ENCODE peak calls at places on chromosomes 3 and 15, in four cellular contexts. I is HepG2, A is K562, V is GM12878. R is an unnamed sample.

GRCh38 chr3:158105710-158106438 is at the start of gene SHOX2:
- DNase-seq in A (peak; percentile 66), V (no peak), I (no peak), R (peak; percentile 34)

GRCh38 chr3:157354722-157355121 is 81.9 kb upstream of the PTX3 start:
- DNase-seq in I (no peak), A (peak; percentile 16), V (no peak), R (peak; percentile 32)

GRCh38 chr3:97863025-97863424 is 41.2 kb downstream of the CRYBG3 start:
- DNase-seq in V (no peak), I (no peak), A (no peak), R (no peak)

GRCh38 chr15:78044407-78045155 is 32.9 kb downstream of the TBC1D2B start:
- DNase-seq in V (no peak), A (no peak), I (no peak), R (no peak)

GRCh38 chr15:81023483-81024264 is 23.0 kb downstream of the TLNRD1 start:
- DNase-seq in A (no peak), V (peak; percentile 97), I (no peak), R (no peak)

GRCh38 chr15:63718590-63719035 is 115.1 kb downstream of the HERC1 start:
- DNase-seq in A (no peak), V (no peak), I (peak; percentile 60), R (no peak)

GRCh38 chr15:70854669-70854976 is 666 bp upstream of the LARP6 start:
- DNase-seq in V (no peak), A (no peak), I (no peak), R (no peak)

GRCh38 chr3:185594073-185594472 is 8.0 kb downstream of the SENP2 start:
- DNase-seq in I (no peak), V (no peak), A (no peak), R (no peak)

GRCh38 chr3:186383026-186383993 is 21.3 kb upstream of the DGKG start:
- DNase-seq in I (no peak), V (no peak), A (no peak), R (no peak)

GRCh38 chr3:52093751-52094525 is 37.6 kb upstream of the DUSP7 start:
- DNase-seq in A (no peak), V (no peak), I (peak; percentile 13), R (no peak)

GRCh38 chr3:195727596-195728195 is 6.9 kb downstream of the MUC20 start:
- DNase-seq in I (no peak), V (no peak), A (no peak), R (no peak)

GRCh38 chr15:85172846-85173490 is 191.3 kb downstream of the PDE8A start:
- DNase-seq in A (no peak), V (no peak), I (no peak), R (no peak)

GRCh38 chr3:195932418-195933043 is 24.2 kb upstream of the TNK2 start:
- DNase-seq in A (no peak), V (no peak), I (no peak), R (no peak)

GRCh38 chr3:117853923-117854322 is 1144.3 kb downstream of the TUSC7 start:
- DNase-seq in I (no peak), V (no peak), A (no peak), R (peak; percentile 4)

GRCh38 chr3:77186728-77187127 is 146.8 kb downstream of the ROBO2 start:
- DNase-seq in V (no peak), I (no peak), A (no peak), R (no peak)

GRCh38 chr3:49017646-49017977 is 768 bp downstream of the DALRD3 start:
- DNase-seq in I (no peak), V (no peak), A (no peak), R (no peak)

GRCh38 chr3:161305095-161305991 is 66.0 kb downstream of the SPTSSB start:
- DNase-seq in V (no peak), I (no peak), A (peak; percentile 22), R (peak; percentile 27)

GRCh38 chr3:182925330-182925943 is 54.9 kb downstream of the DCUN1D1 start:
- DNase-seq in A (no peak), I (no peak), V (peak; percentile 92), R (no peak)

GRCh38 chr15:62393196-62393595 is 228.1 kb upstream of the C2CD4B start:
- DNase-seq in I (no peak), V (no peak), A (no peak), R (no peak)

GRCh38 chr15:62389887-62390792 is 225.1 kb upstream of the C2CD4B start:
- DNase-seq in V (no peak), A (peak; percentile 86), I (peak; percentile 52), R (peak; percentile 78)

GRCh38 chr15:62390793-62391543 is 225.9 kb upstream of the C2CD4B start:
- DNase-seq in A (peak; percentile 27), I (peak; percentile 32), V (no peak), R (peak; percentile 17)

GRCh38 chr15:62392411-62392810 is 227.3 kb upstream of the C2CD4B start:
- DNase-seq in A (no peak), I (peak; percentile 75), V (no peak), R (no peak)

GRCh38 chr15:62391565-62392262 is 226.6 kb upstream of the C2CD4B start:
- DNase-seq in V (no peak), I (peak; percentile 29), A (peak; percentile 28), R (peak; percentile 25)
- TF ChIP-seq FOXK2 in V (no peak), I (no peak), A (no peak), R (no peak)

DNA sequence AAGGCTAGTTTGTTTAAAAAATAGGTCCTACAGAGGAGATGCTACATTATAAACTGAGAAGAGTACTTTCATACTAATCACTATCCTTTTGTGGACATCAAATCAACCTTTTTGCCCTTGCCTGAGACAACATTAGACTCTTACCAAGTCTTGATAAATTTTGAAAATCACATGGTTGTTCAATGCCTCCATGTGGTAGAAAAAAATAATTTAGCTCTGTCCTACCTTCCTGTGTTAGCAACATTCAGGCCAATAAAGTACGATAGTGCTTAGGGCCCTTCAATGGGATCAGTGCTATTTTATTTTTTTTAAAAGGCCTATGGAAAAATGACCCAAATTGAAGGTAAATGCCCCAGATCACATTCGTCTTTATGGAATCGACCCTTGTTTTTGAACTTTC is 5.0 kb upstream of the UBE2E1 start:
- DNase-seq in V (no peak), A (no peak), I (no peak), R (no peak)
- TF ChIP-seq BHLHE40 in V (no peak), A (no peak), I (no peak), R (no peak)

GRCh38 chr3:136473716-136474326 is 223.7 kb downstream of the PCCB start:
- DNase-seq in V (no peak), A (no peak), I (no peak), R (no peak)
- TF ChIP-seq FOXK2 in V (no peak), A (no peak), I (no peak), R (no peak)

GRCh38 chr3:37742121-37742520 is 119.6 kb upstream of the CTDSPL start:
- DNase-seq in V (no peak), A (no peak), I (no peak), R (no peak)

GRCh38 chr3:37739579-37740290 is 121.9 kb upstream of the CTDSPL start:
- DNase-seq in I (no peak), A (no peak), V (no peak), R (no peak)

GRCh38 chr3:37742574-37743212 is 119.0 kb upstream of the CTDSPL start:
- DNase-seq in V (no peak), A (no peak), I (no peak), R (no peak)

GRCh38 chr3:37740471-37740870 is 121.2 kb upstream of the CTDSPL start:
- DNase-seq in V (no peak), A (no peak), I (no peak), R (no peak)

GRCh38 chr3:37741644-37742043 is 120.0 kb upstream of the CTDSPL start:
- DNase-seq in I (peak; percentile 18), A (no peak), V (no peak), R (peak; percentile 27)
- TF ChIP-seq BHLHE40 in I (no peak), A (no peak), V (no peak), R (no peak)

GRCh38 chr3:94515983-94516382 is 453.1 kb downstream of the NSUN3 start:
- DNase-seq in A (no peak), I (no peak), V (no peak), R (no peak)
- TF ChIP-seq FOXK2 in A (no peak), I (no peak), V (no peak), R (no peak)

DNA sequence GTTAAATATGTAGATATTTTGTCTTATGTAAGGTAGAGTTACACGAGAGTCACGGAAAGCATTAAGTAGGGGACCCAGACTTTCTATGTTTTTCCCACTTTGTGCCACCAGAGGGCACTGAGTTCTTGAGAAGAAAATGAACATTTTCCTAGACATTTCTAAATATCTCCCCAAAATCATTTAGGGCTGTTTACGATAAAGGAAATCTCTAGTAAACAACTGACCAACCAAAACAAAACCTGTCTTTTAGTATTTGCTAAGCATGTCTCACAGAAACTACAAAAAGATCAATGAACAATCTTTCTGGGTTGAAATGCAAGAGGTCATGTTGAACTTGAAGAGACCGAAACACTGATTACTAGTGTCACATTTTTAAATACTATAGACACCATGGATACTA is 16.1 kb downstream of the POU1F1 start:
- DNase-seq in I (peak; percentile 39), V (no peak), A (peak; percentile 12), R (peak; percentile 26)
- TF ChIP-seq BHLHE40 in I (no peak), V (no peak), A (no peak), R (no peak)

GRCh38 chr3:149449799-149450198 is 24.7 kb upstream of the TM4SF4 start:
- DNase-seq in A (no peak), I (no peak), V (no peak), R (no peak)
- TF ChIP-seq FOXK2 in A (no peak), I (no peak), V (no peak), R (no peak)

GRCh38 chr3:55690161-55690560 is 203.1 kb upstream of the WNT5A start:
- DNase-seq in I (no peak), V (no peak), A (no peak), R (no peak)

GRCh38 chr3:55688154-55688553 is 201.0 kb upstream of the WNT5A start:
- DNase-seq in I (no peak), V (no peak), A (no peak), R (no peak)

GRCh38 chr3:55687526-55687925 is 200.4 kb upstream of the WNT5A start:
- DNase-seq in A (no peak), I (no peak), V (no peak), R (no peak)

GRCh38 chr3:55683666-55684270 is 196.7 kb upstream of the WNT5A start:
- DNase-seq in V (no peak), I (no peak), A (no peak), R (no peak)

GRCh38 chr3:55686720-55687254 is 199.7 kb upstream of the WNT5A start:
- DNase-seq in A (no peak), V (no peak), I (no peak), R (no peak)
- TF ChIP-seq BHLHE40 in A (no peak), V (no peak), I (no peak), R (no peak)

DNA sequence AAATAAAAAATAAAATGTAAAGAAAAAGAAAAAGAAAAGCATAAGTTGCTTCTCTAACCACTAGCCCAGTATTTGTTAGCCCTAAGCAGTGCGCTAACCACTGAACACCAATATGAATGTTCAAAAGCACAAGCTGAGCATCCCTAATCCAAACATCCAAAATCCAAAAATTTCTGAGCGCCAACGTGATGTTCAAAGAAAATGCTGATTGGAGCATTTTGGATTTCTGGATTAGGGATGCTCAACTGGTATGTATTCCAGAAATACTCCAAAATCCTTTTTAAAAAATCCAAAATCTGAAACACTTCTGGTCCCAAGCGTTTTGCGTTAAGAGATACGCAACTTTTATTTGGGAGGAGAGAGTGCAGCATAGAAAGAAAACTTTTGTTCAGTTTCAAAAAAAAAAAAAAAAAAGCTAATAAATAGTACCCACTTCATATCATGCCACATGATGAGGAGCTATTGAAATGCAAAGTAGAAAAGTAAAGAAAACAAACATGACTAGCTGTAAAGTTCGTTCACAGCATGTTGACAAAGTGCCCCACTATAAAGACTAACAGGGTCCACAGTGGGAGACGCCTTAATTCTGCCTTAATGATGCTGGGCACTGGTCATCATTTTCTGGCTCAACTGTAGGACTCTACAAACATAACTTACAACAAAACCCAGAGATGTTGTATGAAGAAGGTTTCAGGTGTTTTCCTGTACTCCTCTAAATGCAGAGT is 32.4 kb downstream of the EDC3 start:
- DNase-seq in V (no peak), I (no peak), A (no peak), R (no peak)
- TF ChIP-seq FOXK2 in V (no peak), I (no peak), A (no peak), R (no peak)